ENCODE peak calls at places on chromosomes 6 and 20, in ten cellular contexts. Q is dorsolateral prefrontal cortex, F is tibial artery, Z is sciatic nerve, C is neural progenitor cell, U is Right ventricle myocardium superior, N is adrenal gland, L is activated T-cell treated with anti-CD3 and anti-CD28 coated beads for 48 hours, S is stromal cell of bone marrow, H is AG04450. D is an unnamed sample.
A peak's percentile ranks its signal among the peaks of the same experiment; 100 is the strongest.

GRCh38 chr6:56851541-56852248 is 103.2 kb upstream of the BEND6 start:
- DNase-seq in Q (no peak), F (peak; percentile 42), Z (no peak), C (peak; percentile 86), U (peak; percentile 44), N (peak; percentile 55), L (peak; percentile 7), S (peak; percentile 84), H (peak; percentile 57), D (peak; percentile 50)

GRCh38 chr6:108526739-108527174 is 34.0 kb upstream of the FOXO3 start:
- DNase-seq in Q (no peak), F (no peak), Z (no peak), C (peak; percentile 53), U (no peak), N (no peak), L (no peak), S (peak; percentile 25), H (peak; percentile 7), D (no peak)

GRCh38 chr6:81638366-81638765 is 114.1 kb downstream of the TENT5A start:
- DNase-seq in Q (no peak), F (no peak), Z (no peak), C (no peak), U (no peak), N (no peak), L (no peak), S (no peak), H (no peak), D (no peak)

GRCh38 chr6:30061766-30062458 is 847 bp downstream of the POLR1H start:
- DNase-seq in Q (no peak), F (no peak), Z (no peak), C (no peak), U (no peak), N (no peak), L (peak; percentile 17), S (no peak), H (no peak), D (peak; percentile 45)

GRCh38 chr20:35108921-35109320 is 16.3 kb upstream of the TRPC4AP start:
- DNase-seq in Q (no peak), F (no peak), Z (no peak), C (no peak), U (no peak), N (no peak), L (no peak), S (no peak), H (no peak), D (no peak)

GRCh38 chr6:161393839-161394364 is 120.0 kb upstream of the AGPAT4 start:
- DNase-seq in Q (no peak), F (peak; percentile 35), Z (no peak), C (peak; percentile 76), U (no peak), N (peak; percentile 55), L (peak; percentile 18), S (peak; percentile 82), H (no peak), D (peak; percentile 20)

GRCh38 chr6:151374024-151374423 is 17.3 kb downstream of the ZBTB2 start:
- DNase-seq in Q (no peak), F (no peak), Z (no peak), C (no peak), U (no peak), N (peak; percentile 39), L (no peak), S (no peak), H (no peak), D (no peak)

GRCh38 chr6:148972481-148972880 is 225.7 kb downstream of the UST start:
- DNase-seq in Q (no peak), F (no peak), Z (peak; percentile 66), C (peak; percentile 91), U (no peak), N (peak; percentile 74), L (peak; percentile 30), S (no peak), H (no peak), D (peak; percentile 90)

GRCh38 chr6:48766349-48766748 is 655.4 kb upstream of the PTCHD4 start:
- DNase-seq in Q (no peak), F (no peak), Z (no peak), C (no peak), U (no peak), N (no peak), L (no peak), S (peak; percentile 64), H (peak; percentile 29), D (no peak)

GRCh38 chr6:114058435-114058834 is 87.5 kb upstream of the HDAC2 start:
- DNase-seq in Q (no peak), F (no peak), Z (no peak), C (no peak), U (no peak), N (no peak), L (no peak), S (no peak), H (no peak), D (no peak)

GRCh38 chr6:15116889-15117288 is 129.0 kb upstream of the JARID2 start:
- DNase-seq in Q (no peak), F (no peak), Z (no peak), C (no peak), U (no peak), N (no peak), L (no peak), S (no peak), H (no peak), D (no peak)

GRCh38 chr6:11205721-11206120 is 26.7 kb downstream of the NEDD9 start:
- DNase-seq in Q (no peak), F (no peak), Z (no peak), C (no peak), U (no peak), N (no peak), L (no peak), S (no peak), H (no peak), D (no peak)

GRCh38 chr20:17357238-17357637 is 130.4 kb downstream of the PCSK2 start:
- DNase-seq in Q (no peak), F (no peak), Z (no peak), C (no peak), U (no peak), N (no peak), L (no peak), S (no peak), H (no peak), D (no peak)

GRCh38 chr6:81896561-81896960 is 144.1 kb upstream of the TENT5A start:
- DNase-seq in Q (no peak), F (no peak), Z (no peak), C (no peak), U (no peak), N (no peak), L (no peak), S (no peak), H (no peak), D (no peak)

GRCh38 chr6:90261801-90262200 is 34.8 kb downstream of the BACH2 start:
- DNase-seq in Q (no peak), F (no peak), Z (no peak), C (no peak), U (no peak), N (no peak), L (no peak), S (no peak), H (no peak), D (no peak)

GRCh38 chr6:26258199-26258977 is 106.6 kb upstream of the BTN3A2 start:
- DNase-seq in Q (no peak), F (no peak), Z (no peak), C (peak; percentile 39), U (no peak), N (no peak), L (no peak), S (no peak), H (no peak), D (no peak)

GRCh38 chr6:129364037-129364436 is 345.9 kb downstream of the ARHGAP18 start:
- DNase-seq in Q (no peak), F (no peak), Z (no peak), C (no peak), U (no peak), N (no peak), L (no peak), S (no peak), H (no peak), D (no peak)

GRCh38 chr6:112983741-112984221 is 636.7 kb downstream of the RFPL4B start:
- DNase-seq in Q (no peak), F (no peak), Z (no peak), C (no peak), U (no peak), N (no peak), L (no peak), S (no peak), H (no peak), D (no peak)

D was measured in Peyer's patch.